ENCODE peak calls at places on chromosomes 5 and 9, in seven cellular contexts. I is thyroid gland; H is lung; J is sigmoid colon; E is tibial artery; U is heart right ventricle; V is CD8-positive, alpha-beta T cell. P is an unnamed sample.

GRCh38 chr5:167730121-167730520 is 561.3 kb upstream of the WWC1 start:
- DNase-seq in I (no peak), H (no peak), J (no peak), E (no peak), U (no peak), V (no peak), P (peak; percentile 95)

GRCh38 chr9:88682431-88682831 is 147.5 kb downstream of the NXNL2 start:
- DNase-seq in I (no peak), H (no peak), J (no peak), E (no peak), U (no peak), V (no peak), P (no peak)

GRCh38 chr5:57784106-57784505 is 301.5 kb upstream of the ACTBL2 start:
- DNase-seq in I (no peak), H (no peak), J (no peak), E (no peak), U (no peak), V (no peak), P (peak; percentile 48)

GRCh38 chr5:134547579-134547978 is 22.1 kb downstream of the JADE2 start:
- DNase-seq in I (peak; percentile 76), H (no peak), J (peak; percentile 81), E (peak; percentile 67), U (no peak), V (no peak), P (peak; percentile 48)

GRCh38 chr9:87535817-87536539 is 38.3 kb downstream of the DAPK1 start:
- DNase-seq in I (no peak), H (no peak), J (no peak), E (no peak), U (no peak), V (no peak), P (no peak)

GRCh38 chr9:84301851-84302250 is 38.7 kb downstream of the SLC28A3 start:
- DNase-seq in I (no peak), H (no peak), J (no peak), E (no peak), U (no peak), V (no peak), P (peak; percentile 60)

GRCh38 chr5:151239237-151239861 is 13.6 kb upstream of the GM2A start:
- DNase-seq in I (peak; percentile 62), H (peak; percentile 84), J (peak; percentile 93), E (peak; percentile 65), U (peak; percentile 87), V (peak; percentile 77), P (no peak)

GRCh38 chr9:105059260-105059659 is 131.3 kb upstream of the ABCA1 start:
- DNase-seq in I (no peak), H (no peak), J (no peak), E (no peak), U (no peak), V (no peak), P (no peak)

GRCh38 chr9:12856608-12857007 is 81.8 kb downstream of the LURAP1L start:
- DNase-seq in I (no peak), H (no peak), J (no peak), E (no peak), U (no peak), V (no peak), P (no peak)

GRCh38 chr9:35954942-35955546 is 2.9 kb downstream of the OR2S2 start:
- DNase-seq in I (peak; percentile 65), H (peak; percentile 65), J (no peak), E (peak; percentile 63), U (peak; percentile 54), V (no peak), P (peak; percentile 60)

GRCh38 chr5:69415584-69415958 is 655 bp downstream of the MARVELD2 start:
- DNase-seq in I (peak; percentile 56), H (no peak), J (no peak), E (no peak), U (no peak), V (no peak), P (no peak)

GRCh38 chr9:34384368-34385165 is 7.9 kb upstream of the MYORG start:
- DNase-seq in I (no peak), H (no peak), J (no peak), E (no peak), U (no peak), V (no peak), P (no peak)

GRCh38 chr5:80170117-80170535 is 85.7 kb downstream of the SERINC5 start:
- DNase-seq in I (no peak), H (no peak), J (no peak), E (no peak), U (no peak), V (peak; percentile 36), P (no peak)

GRCh38 chr5:157366741-157367684 is 93.0 kb upstream of the NIPAL4 start:
- DNase-seq in I (peak; percentile 61), H (no peak), J (peak; percentile 82), E (peak; percentile 46), U (peak; percentile 28), V (no peak), P (no peak)

GRCh38 chr9:132167192-132167591 is 5.3 kb downstream of the NTNG2 start:
- DNase-seq in I (no peak), H (no peak), J (no peak), E (no peak), U (no peak), V (no peak), P (peak; percentile 4)

GRCh38 chr9:129374231-129374630 is 196.2 kb upstream of the IER5L start:
- DNase-seq in I (no peak), H (no peak), J (no peak), E (no peak), U (no peak), V (no peak), P (no peak)

GRCh38 chr5:104611419-104611818 is 1048.8 kb upstream of the NUDT12 start:
- DNase-seq in I (no peak), H (no peak), J (no peak), E (no peak), U (no peak), V (no peak), P (no peak)

GRCh38 chr5:91110709-91111108 is 272.4 kb downstream of the ARRDC3 start:
- DNase-seq in I (peak; percentile 50), H (no peak), J (peak; percentile 71), E (no peak), U (no peak), V (no peak), P (no peak)

GRCh38 chr9:129548571-129549135 is 72.2 kb downstream of the C9orf50 start:
- DNase-seq in I (no peak), H (no peak), J (peak; percentile 62), E (peak; percentile 60), U (peak; percentile 48), V (no peak), P (no peak)

GRCh38 chr9:16726718-16727451 is 143.6 kb downstream of the BNC2 start:
- DNase-seq in I (peak; percentile 75), H (peak; percentile 81), J (peak; percentile 95), E (peak; percentile 89), U (peak; percentile 47), V (no peak), P (peak; percentile 54)

GRCh38 chr9:69060766-69061165 is 25.2 kb downstream of the FXN start:
- DNase-seq in I (no peak), H (no peak), J (no peak), E (no peak), U (no peak), V (no peak), P (no peak)

GRCh38 chr9:84139296-84140100 is 158.9 kb downstream of the RMI1 start:
- DNase-seq in I (peak; percentile 84), H (peak; percentile 51), J (no peak), E (no peak), U (peak; percentile 59), V (no peak), P (no peak)

GRCh38 chr5:176799488-176799887 is 10.9 kb upstream of the UNC5A start:
- DNase-seq in I (no peak), H (no peak), J (no peak), E (no peak), U (no peak), V (no peak), P (no peak)
- H3K27ac ChIP-seq in I (no peak overlapping the region), H (no peak overlapping the region), J (no peak overlapping the region), E (no peak overlapping the region), U (no peak overlapping the region), V (no peak overlapping the region), P (no peak overlapping the region)

GRCh38 chr9:120916573-120916972 is 10.0 kb downstream of the TRAF1 start:
- DNase-seq in I (peak; percentile 31), H (no peak), J (peak; percentile 93), E (peak; percentile 86), U (no peak), V (no peak), P (no peak)
- TF ChIP-seq CTCF in I (no peak), H (no peak), J (no peak), E (no peak), U (no peak), V (no peak), P (peak; percentile 39)

GRCh38 chr5:139474815-139475791 is 4.3 kb downstream of the SMIM33 start:
- DNase-seq in I (no peak), H (peak; percentile 53), J (peak; percentile 72), E (peak; percentile 42), U (no peak), V (no peak), P (peak; percentile 23)

GRCh38 chr5:139472410-139473030 is 1.7 kb downstream of the SMIM33 start:
- DNase-seq in I (no peak), H (no peak), J (no peak), E (no peak), U (no peak), V (no peak), P (no peak)

GRCh38 chr5:139473105-139473504 is 2.3 kb downstream of the SMIM33 start:
- DNase-seq in I (no peak), H (no peak), J (no peak), E (no peak), U (no peak), V (no peak), P (no peak)

GRCh38 chr5:139473565-139473964 is 2.8 kb downstream of the SMIM33 start:
- DNase-seq in I (no peak), H (no peak), J (no peak), E (no peak), U (no peak), V (no peak), P (peak; percentile 54)

GRCh38 chr5:139475865-139476651 is 5.3 kb downstream of the SMIM33 start:
- DNase-seq in I (no peak), H (no peak), J (no peak), E (no peak), U (no peak), V (no peak), P (no peak)
- H3K27ac ChIP-seq in I (no peak overlapping the region), H (no peak overlapping the region), J (no peak overlapping the region), E (no peak overlapping the region), U (no peak overlapping the region), V (no peak overlapping the region), P (no peak overlapping the region)

DNA sequence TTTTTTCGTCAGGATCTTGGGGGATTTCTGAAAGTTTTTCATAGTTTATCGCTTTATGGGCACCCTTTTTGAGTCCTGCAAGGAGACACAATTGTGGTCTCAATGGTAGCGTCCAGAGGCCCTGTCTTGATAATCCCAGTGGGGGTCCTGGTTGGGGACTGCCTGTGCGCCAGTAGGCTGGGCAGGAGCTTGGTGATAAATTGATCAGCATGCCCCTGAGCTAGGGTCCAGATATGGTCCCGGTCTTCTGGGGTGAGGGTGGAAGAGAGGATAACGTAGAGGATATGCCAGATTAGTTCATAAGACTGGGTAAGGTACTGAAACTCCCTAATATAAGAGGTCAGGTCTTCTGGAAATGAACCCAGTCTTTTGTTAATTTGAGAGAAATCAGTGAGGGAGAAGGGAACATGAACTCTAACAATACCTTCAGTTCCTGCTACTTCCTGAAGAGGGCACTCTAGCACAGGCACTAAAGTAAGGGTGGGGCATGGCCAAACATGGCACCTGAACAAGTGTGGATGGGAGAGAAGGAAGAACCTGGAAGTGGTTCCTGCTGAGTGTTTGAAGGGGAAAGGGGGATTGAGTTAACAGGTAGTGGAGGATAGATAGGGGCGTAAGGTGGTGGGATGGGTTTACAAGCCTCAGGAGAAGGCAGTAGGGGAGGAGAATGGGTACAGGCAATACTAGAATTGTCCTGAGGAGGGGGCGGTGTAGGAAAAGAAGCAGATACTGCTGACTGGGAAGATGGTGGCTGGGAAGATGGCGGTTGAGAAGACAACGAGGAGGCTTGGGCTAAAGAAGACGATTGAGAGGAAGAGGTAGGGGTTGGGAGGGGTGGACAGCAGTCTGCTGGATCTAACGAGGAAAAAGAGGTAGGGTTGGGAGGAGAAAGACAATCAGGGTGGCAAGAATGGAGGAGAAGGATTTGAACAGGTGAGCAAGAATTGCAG is 33.8 kb upstream of the ANXA2R start:
- DNase-seq in I (no peak), H (no peak), J (no peak), E (no peak), U (no peak), V (peak; percentile 61), P (peak; percentile 32)
- TF ChIP-seq CTCF in I (peak; percentile 43), H (no peak), J (no peak), E (peak; percentile 14), U (no peak), V (peak; percentile 68), P (peak; percentile 76)

P was measured in foreskin keratinocyte.